ENCODE peak calls at places on chromosomes 3 and 15, in ten cellular contexts. Z, N, Y, O, F, B, W, S, E and D are unnamed samples.
A peak's percentile ranks its signal among the peaks of the same experiment; 100 is the strongest.

GRCh38 chr3:112739252-112739945 is 98.5 kb upstream of the CCDC80 start:
- DNase-seq in Z (no peak), N (no peak), Y (peak; percentile 27), O (no peak), F (no peak), B (no peak), W (no peak), S (peak; percentile 29), E (no peak), D (no peak)

GRCh38 chr3:20683912-20684311 is 497.9 kb upstream of the SGO1 start:
- DNase-seq in Z (no peak), N (no peak), Y (no peak), O (no peak), F (no peak), B (no peak), W (no peak), S (peak; percentile 91), E (no peak), D (peak; percentile 75)

GRCh38 chr3:150370129-150370602 is 37.9 kb upstream of the TSC22D2 start:
- DNase-seq in Z (peak; percentile 92), N (peak; percentile 93), Y (peak; percentile 95), O (no peak), F (peak; percentile 96), B (peak; percentile 22), W (peak; percentile 79), S (peak; percentile 96), E (peak; percentile 39), D (peak; percentile 96)

GRCh38 chr3:32990116-32990515 is 38.7 kb downstream of the CCR4 start:
- DNase-seq in Z (no peak), N (no peak), Y (no peak), O (no peak), F (peak; percentile 43), B (no peak), W (no peak), S (no peak), E (no peak), D (no peak)

GRCh38 chr3:8560608-8561007 is 59.0 kb downstream of the LMCD1 start:
- DNase-seq in Z (no peak), N (no peak), Y (no peak), O (no peak), F (peak; percentile 62), B (no peak), W (no peak), S (peak; percentile 99), E (no peak), D (peak; percentile 98)

GRCh38 chr3:65561617-65562016 is 477.1 kb downstream of the MAGI1 start:
- DNase-seq in Z (no peak), N (no peak), Y (no peak), O (no peak), F (no peak), B (no peak), W (no peak), S (no peak), E (no peak), D (no peak)

GRCh38 chr3:159451482-159451881 is 537.2 kb upstream of the IL12A start:
- DNase-seq in Z (no peak), N (no peak), Y (no peak), O (no peak), F (no peak), B (no peak), W (no peak), S (no peak), E (no peak), D (no peak)

GRCh38 chr15:50879016-50879415 is 29.5 kb upstream of the AP4E1 start:
- DNase-seq in Z (no peak), N (no peak), Y (no peak), O (no peak), F (no peak), B (no peak), W (no peak), S (no peak), E (no peak), D (no peak)

GRCh38 chr3:115436767-115437301 is 186.5 kb upstream of the GAP43 start:
- DNase-seq in Z (peak; percentile 24), N (no peak), Y (peak; percentile 85), O (no peak), F (peak; percentile 97), B (no peak), W (peak; percentile 6), S (peak; percentile 96), E (no peak), D (peak; percentile 95)

GRCh38 chr3:148379763-148380162 is 317.9 kb upstream of the AGTR1 start:
- DNase-seq in Z (peak; percentile 65), N (no peak), Y (peak; percentile 79), O (no peak), F (peak; percentile 35), B (no peak), W (peak; percentile 40), S (peak; percentile 55), E (no peak), D (peak; percentile 67)

DNA sequence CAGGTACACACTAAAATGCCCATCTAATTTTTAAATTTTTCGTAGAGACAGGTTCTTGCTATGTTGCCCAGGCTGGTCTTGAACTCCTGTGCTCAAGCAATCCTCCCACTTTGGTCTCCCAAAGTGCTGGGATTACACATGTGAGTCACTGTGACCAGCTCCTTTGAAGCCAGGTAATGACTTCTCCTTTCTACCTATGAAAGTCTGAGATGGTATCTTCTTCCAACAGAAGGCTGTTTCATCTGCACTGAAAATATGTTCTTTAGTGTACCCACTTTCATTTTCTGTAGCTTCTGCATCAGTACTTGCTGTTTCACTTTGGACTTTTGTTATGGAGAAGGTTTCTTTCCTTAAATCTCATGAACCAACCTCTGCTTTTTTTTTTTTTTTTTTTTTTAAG is 8.8 kb downstream of the OIP5 start:
- DNase-seq in Z (no peak), N (no peak), Y (no peak), O (no peak), F (no peak), B (no peak), W (no peak), S (no peak), E (no peak), D (no peak)
- H3K4me1 ChIP-seq in Z (no peaks in the 10 kb centered on the region), N (no peaks in the 10 kb centered on the region), Y (no peaks in the 10 kb centered on the region), O (no peaks in the 10 kb centered on the region), F (no peaks in the 10 kb centered on the region), B (no peaks in the 10 kb centered on the region), W (no peaks in the 10 kb centered on the region), S (no peaks in the 10 kb centered on the region), E (no peaks in the 10 kb centered on the region), D (no peaks in the 10 kb centered on the region)

DNA sequence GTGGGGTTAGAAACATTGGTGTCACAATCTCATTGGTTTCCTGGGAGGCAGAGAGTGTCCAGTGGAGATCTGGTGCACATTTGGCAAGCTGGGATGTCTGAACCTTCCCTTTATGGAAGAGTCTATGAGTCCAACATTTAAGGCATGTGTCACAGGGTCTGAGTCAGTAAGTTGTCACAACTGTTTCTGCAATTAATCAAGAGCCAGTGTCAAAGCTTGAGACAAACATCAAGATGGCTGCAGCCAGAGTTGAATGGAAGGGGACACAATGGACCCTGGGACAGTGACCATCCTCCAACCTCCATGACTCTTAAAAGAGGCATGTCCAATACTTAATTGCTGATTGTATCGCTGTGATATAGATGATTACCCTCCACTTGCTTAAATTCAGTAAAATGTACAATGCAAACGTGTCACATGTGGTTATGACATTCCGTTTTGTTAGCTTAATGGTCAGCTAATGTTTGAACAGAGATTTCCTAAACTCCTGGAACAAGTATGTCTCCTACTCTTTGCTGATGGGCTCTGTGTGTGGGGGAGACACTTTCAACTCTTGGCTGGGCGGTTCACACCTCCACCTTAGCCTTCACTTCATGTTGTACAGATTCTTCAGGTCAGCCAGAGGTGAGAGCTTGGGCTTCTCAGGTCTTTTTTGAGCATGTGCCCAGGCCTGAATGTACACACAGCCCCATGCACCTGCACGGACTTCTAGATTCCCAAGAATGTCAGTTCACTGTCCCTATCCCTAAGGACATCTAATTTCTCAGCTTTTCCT is 79.9 kb upstream of the PRR23E start:
- DNase-seq in Z (no peak), N (no peak), Y (no peak), O (no peak), F (peak; percentile 7), B (no peak), W (no peak), S (no peak), E (no peak), D (no peak)
- H3K4me3 ChIP-seq in Z (no peak overlapping the region), N (no peak overlapping the region), Y (no peak overlapping the region), O (no peak overlapping the region), F (no peak overlapping the region), B (no peak overlapping the region), W (no peak overlapping the region), S (no peak overlapping the region), E (no peak overlapping the region), D (no peak overlapping the region)

DNA sequence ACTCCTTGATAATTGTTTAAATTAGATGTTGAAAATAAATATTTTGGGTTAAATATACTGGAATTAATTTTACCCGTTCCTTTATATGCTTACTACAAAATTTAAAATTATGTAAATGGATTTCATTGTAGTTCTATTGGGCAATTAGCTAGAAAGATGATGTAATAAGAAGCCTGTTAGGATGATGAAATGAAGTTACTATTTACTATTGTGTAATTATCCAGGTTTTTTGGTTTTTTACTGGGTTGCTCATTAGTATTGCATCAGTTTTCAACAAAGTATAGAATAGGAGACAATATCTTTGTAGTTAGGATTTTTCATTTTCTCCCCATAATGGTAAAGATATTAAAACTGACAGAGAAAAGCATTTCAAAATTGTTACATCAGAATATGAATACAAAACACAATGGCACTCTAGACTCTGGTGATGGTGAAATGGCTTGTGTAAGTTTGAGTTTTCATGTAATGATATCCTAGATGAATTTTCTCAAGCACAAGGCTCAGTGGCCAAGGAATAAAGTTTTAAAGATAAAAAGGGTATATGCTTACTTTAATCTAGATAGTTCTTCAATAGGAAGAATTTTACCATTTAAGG is 222.0 kb downstream of the P3H2 start:
- DNase-seq in Z (no peak), N (no peak), Y (no peak), O (no peak), F (peak; percentile 52), B (no peak), W (no peak), S (no peak), E (no peak), D (peak; percentile 33)
- H3K4me1 ChIP-seq in Z (no peaks in the 10 kb centered on the region), N (no peaks in the 10 kb centered on the region), Y (peaks cover 28% of the 10 kb centered on the region), O (no peaks in the 10 kb centered on the region), F (peaks cover 15% of the 10 kb centered on the region), B (no peaks in the 10 kb centered on the region), W (no peaks in the 10 kb centered on the region), S (no peaks in the 10 kb centered on the region), E (no peaks in the 10 kb centered on the region), D (no peaks in the 10 kb centered on the region)

GRCh38 chr15:80838666-80839065 is 59.5 kb downstream of the CEMIP start:
- DNase-seq in Z (no peak), N (no peak), Y (no peak), O (no peak), F (no peak), B (no peak), W (no peak), S (no peak), E (no peak), D (no peak)

GRCh38 chr15:80841537-80841936 is 62.4 kb downstream of the CEMIP start:
- DNase-seq in Z (no peak), N (no peak), Y (peak; percentile 21), O (no peak), F (no peak), B (no peak), W (no peak), S (no peak), E (no peak), D (no peak)

GRCh38 chr15:80838012-80838411 is 58.8 kb downstream of the CEMIP start:
- DNase-seq in Z (no peak), N (no peak), Y (no peak), O (no peak), F (no peak), B (no peak), W (no peak), S (no peak), E (no peak), D (no peak)

GRCh38 chr15:80839764-80840130 is 60.6 kb downstream of the CEMIP start:
- DNase-seq in Z (no peak), N (no peak), Y (no peak), O (no peak), F (no peak), B (no peak), W (no peak), S (no peak), E (peak; percentile 13), D (no peak)

GRCh38 chr15:80840173-80841130 is 61.3 kb downstream of the CEMIP start:
- DNase-seq in Z (no peak), N (no peak), Y (no peak), O (no peak), F (no peak), B (no peak), W (no peak), S (no peak), E (no peak), D (no peak)
- H3K4me3 ChIP-seq in Z (no peak overlapping the region), N (no peak overlapping the region), Y (no peak overlapping the region), O (no peak overlapping the region), F (no peak overlapping the region), B (no peak overlapping the region), W (no peak overlapping the region), S (no peak overlapping the region), E (no peak overlapping the region), D (no peak overlapping the region)